ENCODE peak calls at places on chromosomes 1 and 21, in nine cellular contexts. M is mammary epithelial cell; T is osteoblast; F is thyroid gland; V is CD4-positive, CD25-positive, alpha-beta regulatory T cell; P is heart right ventricle; I is CD4-positive, alpha-beta memory T cell; J is mesendoderm; L is neural progenitor cell. B is an unnamed sample.

GRCh38 chr21:44653656-44654575 is 543 bp downstream of the KRTAP12-4 start:
- DNase-seq in I (peak; percentile 87), V (peak; percentile 19), T (peak; percentile 55), J (no peak), L (no peak), M (no peak), F (peak; percentile 8), P (no peak), B (no peak)

GRCh38 chr1:121558514-121558913 is 373.7 kb downstream of the SRGAP2C start:
- DNase-seq in V (no peak), I (no peak), M (peak; percentile 75), J (peak; percentile 75), P (peak; percentile 4), T (peak; percentile 39), L (peak; percentile 25), F (no peak), B (no peak)

GRCh38 chr1:231581859-231582258 is 44.7 kb upstream of the DISC1 start:
- DNase-seq in M (no peak), F (no peak), T (no peak), V (no peak), L (no peak), I (no peak), J (no peak), P (no peak), B (no peak)

GRCh38 chr1:213956295-213956770 is 31.4 kb upstream of the PROX1 start:
- DNase-seq in J (no peak), T (no peak), L (no peak), I (no peak), P (no peak), V (no peak), F (no peak), M (no peak), B (no peak)

GRCh38 chr1:215568287-215568692 is 1.2 kb downstream of the KCTD3 start:
- DNase-seq in P (no peak), T (peak; percentile 86), I (no peak), L (no peak), F (peak; percentile 34), V (no peak), J (no peak), M (no peak), B (peak; percentile 34)

GRCh38 chr1:28354121-28354520 is 15.4 kb upstream of the PHACTR4 start:
- DNase-seq in P (no peak), M (peak; percentile 71), J (no peak), V (no peak), T (peak; percentile 72), L (no peak), I (no peak), F (no peak), B (no peak)

GRCh38 chr1:24912359-24913273 is 17.5 kb downstream of the RUNX3 start:
- DNase-seq in P (no peak), V (no peak), F (no peak), L (no peak), J (no peak), T (peak; percentile 73), M (no peak), I (peak; percentile 65), B (no peak)

GRCh38 chr1:230087034-230087721 is 20.1 kb downstream of the GALNT2 start:
- DNase-seq in T (no peak), F (peak; percentile 50), L (no peak), I (no peak), M (peak; percentile 83), P (no peak), V (no peak), J (no peak), B (no peak)

GRCh38 chr1:217734973-217735372 is 103.8 kb downstream of the SPATA17 start:
- DNase-seq in V (no peak), P (no peak), I (no peak), T (no peak), L (peak; percentile 34), F (no peak), M (peak; percentile 21), J (no peak), B (no peak)

GRCh38 chr1:10973552-10973951 is 38.9 kb upstream of the TARDBP start:
- DNase-seq in L (peak; percentile 49), I (no peak), F (no peak), J (no peak), P (no peak), M (peak; percentile 47), T (peak; percentile 53), V (no peak), B (no peak)

DNA sequence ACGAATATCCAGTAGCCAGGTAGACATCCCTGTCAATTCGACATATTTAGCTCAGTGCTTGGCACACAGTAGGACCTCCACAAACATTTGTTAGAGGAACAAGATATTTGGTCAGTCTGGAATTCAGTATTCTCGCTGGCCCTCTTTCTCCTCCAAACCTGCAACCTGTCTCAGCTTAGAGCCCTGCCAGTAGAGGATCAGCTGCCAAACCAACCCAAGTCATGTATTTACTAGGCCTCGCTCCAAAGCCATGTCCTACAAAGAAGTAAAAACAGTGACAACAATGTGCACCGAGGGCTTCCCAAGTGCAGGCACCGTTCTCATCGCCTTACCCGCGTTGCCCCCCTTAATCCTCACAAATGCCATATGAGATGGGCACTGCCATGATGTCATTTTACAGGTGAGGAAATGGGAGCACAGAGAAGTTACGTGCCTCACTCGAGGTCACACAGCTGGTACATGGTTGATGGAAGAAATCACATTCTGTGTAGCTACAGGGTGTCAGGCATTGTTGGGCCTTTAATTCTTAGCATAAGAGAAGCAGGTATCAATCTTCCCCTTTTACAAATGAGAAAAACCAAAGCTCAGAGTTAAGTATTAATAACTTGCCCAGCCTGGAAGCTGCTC is 26.0 kb upstream of the CDCA8 start:
- DNase-seq in V (no peak), F (no peak), L (no peak), I (no peak), M (no peak), P (no peak), J (no peak), T (no peak), B (no peak)
- H3K27ac ChIP-seq in V (no peak overlapping the region), F (no peak overlapping the region), L (no peak overlapping the region), I (no peak overlapping the region), M (no peak overlapping the region), P (no peak overlapping the region), J (no peak overlapping the region), T (no peak overlapping the region), B (no peak overlapping the region)

GRCh38 chr1:159207080-159207479 is 2.4 kb downstream of the ACKR1 start:
- DNase-seq in M (no peak), F (no peak), P (no peak), J (no peak), L (no peak), T (no peak), V (no peak), I (no peak), B (no peak)

GRCh38 chr1:159203621-159204020 is 1.1 kb upstream of the ACKR1 start:
- DNase-seq in T (no peak), L (no peak), I (no peak), P (no peak), J (peak; percentile 6), M (no peak), V (no peak), F (no peak), B (no peak)

GRCh38 chr1:159205225-159205624 is 550 bp downstream of the ACKR1 start:
- DNase-seq in L (peak; percentile 39), V (no peak), P (no peak), J (peak; percentile 68), I (no peak), M (no peak), T (no peak), F (no peak), B (no peak)

GRCh38 chr1:159204791-159205141 is at the start of gene ACKR1:
- DNase-seq in I (no peak), T (no peak), M (no peak), J (no peak), F (no peak), V (no peak), P (no peak), L (no peak), B (no peak)

DNA sequence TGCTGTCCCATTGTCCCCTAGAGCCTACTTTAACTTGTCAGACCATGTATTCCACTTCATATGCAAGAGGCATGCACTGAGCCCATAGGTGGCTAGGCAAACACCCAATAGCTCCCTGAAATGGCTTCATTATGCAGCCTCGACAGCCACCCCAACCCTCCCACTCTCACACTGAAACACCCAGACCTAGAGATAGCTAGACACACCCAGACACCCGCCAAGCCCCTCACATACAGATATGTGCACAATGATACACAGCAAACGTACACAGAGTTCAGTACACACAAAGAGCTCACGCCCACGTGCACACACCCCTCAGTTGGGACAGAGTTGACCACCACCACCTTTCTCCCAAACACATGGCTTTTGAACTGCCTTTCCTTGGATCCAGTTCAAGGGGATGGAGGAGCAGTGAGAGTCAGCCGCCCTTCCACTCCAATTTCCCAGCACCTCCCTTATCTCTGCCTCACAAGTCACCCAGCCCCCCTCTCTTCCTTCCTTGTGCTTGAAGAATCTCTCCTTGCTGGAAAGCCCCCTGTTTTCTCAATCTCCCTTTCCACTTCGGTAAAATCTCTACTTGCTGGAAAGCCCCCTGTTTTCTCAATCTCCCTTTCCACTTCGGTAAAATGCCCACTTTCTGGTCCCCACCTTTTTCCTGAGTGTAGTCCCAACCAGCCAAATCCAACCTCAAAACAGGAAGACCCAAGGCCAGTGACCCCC is 444 bp upstream of the ACKR1 start:
- DNase-seq in P (no peak), M (no peak), V (no peak), F (no peak), L (no peak), T (no peak), I (no peak), J (no peak), B (no peak)
- H3K27me3 ChIP-seq in P (peaks cover 29% of the 10 kb centered on the region), M (peaks cover 1% of the 10 kb centered on the region), V (no peaks in the 10 kb centered on the region), F (no peaks in the 10 kb centered on the region), L (peaks cover 4% of the 10 kb centered on the region), T (peaks cover 22% of the 10 kb centered on the region), I (peaks cover 8% of the 10 kb centered on the region), J (no peaks in the 10 kb centered on the region), B (no peaks in the 10 kb centered on the region)

GRCh38 chr1:160752926-160753325 is 13.9 kb downstream of the SLAMF7 start:
- DNase-seq in F (no peak), V (no peak), M (no peak), P (no peak), L (no peak), I (no peak), T (no peak), J (no peak), B (no peak)

GRCh38 chr1:160753629-160754028 is 14.6 kb downstream of the SLAMF7 start:
- DNase-seq in M (no peak), T (no peak), F (no peak), P (no peak), V (no peak), I (no peak), L (no peak), J (no peak), B (no peak)

GRCh38 chr1:160758525-160758924 is 19.5 kb downstream of the SLAMF7 start:
- DNase-seq in P (no peak), M (no peak), J (no peak), F (no peak), T (no peak), L (no peak), I (no peak), V (no peak), B (no peak)

GRCh38 chr1:160756617-160757206 is 17.7 kb downstream of the SLAMF7 start:
- DNase-seq in I (no peak), M (no peak), F (no peak), T (no peak), P (no peak), L (no peak), J (no peak), V (no peak), B (no peak)

GRCh38 chr1:160755864-160756616 is 17.0 kb downstream of the SLAMF7 start:
- DNase-seq in I (peak; percentile 48), J (no peak), L (no peak), M (no peak), F (no peak), P (no peak), T (no peak), V (no peak), B (no peak)
- H3K27ac ChIP-seq in I (no peak overlapping the region), J (no peak overlapping the region), L (no peak overlapping the region), M (no peak overlapping the region), F (no peak overlapping the region), P (no peak overlapping the region), T (no peak overlapping the region), V (no peak overlapping the region), B (no peak overlapping the region)

GRCh38 chr21:45768011-45768740 is 124.7 kb downstream of the PCBP3 start:
- DNase-seq in V (no peak), I (no peak), J (no peak), P (no peak), F (no peak), L (no peak), M (no peak), T (peak; percentile 74), B (no peak)
- H3K27me3 ChIP-seq in V (no peaks in the 10 kb centered on the region), I (no peaks in the 10 kb centered on the region), J (no peaks in the 10 kb centered on the region), P (no peaks in the 10 kb centered on the region), F (no peaks in the 10 kb centered on the region), L (no peaks in the 10 kb centered on the region), M (no peaks in the 10 kb centered on the region), T (no peaks in the 10 kb centered on the region), B (no peaks in the 10 kb centered on the region)